ENCODE peak calls at places on chromosomes 5 and 9, in five cellular contexts. X is hypothalamus, P is uterus, M is NCI-H524 treated with DMSO at 0.1 percent for 48 hours, I is GM23248. K is an unnamed sample.

GRCh38 chr5:149561848-149562247 is 10.6 kb upstream of the CSNK1A1 start:
- DNase-seq in I (peak; percentile 96), M (no peak), X (no peak), P (no peak), K (no peak)

GRCh38 chr5:41286165-41286564 is 72.8 kb upstream of the C6 start:
- DNase-seq in I (no peak), P (no peak), M (no peak), X (no peak), K (no peak)

GRCh38 chr5:159410480-159410879 is 80.2 kb upstream of the IL12B start:
- DNase-seq in X (no peak), P (no peak), M (no peak), I (no peak), K (no peak)

GRCh38 chr5:145110826-145111225 is 724.3 kb downstream of the PRELID2 start:
- DNase-seq in M (no peak), P (no peak), I (no peak), X (no peak), K (no peak)

GRCh38 chr5:172044631-172045314 is 38.3 kb upstream of the FBXW11 start:
- DNase-seq in X (no peak), M (no peak), P (no peak), I (no peak), K (no peak)

GRCh38 chr5:136249678-136250266 is 56.8 kb upstream of the SMIM32 start:
- DNase-seq in P (peak; percentile 20), I (peak; percentile 81), M (peak; percentile 35), X (no peak), K (peak; percentile 17)

GRCh38 chr5:58940446-58940845 is 357.6 kb downstream of the RAB3C start:
- DNase-seq in P (no peak), M (no peak), X (no peak), I (no peak), K (no peak)

GRCh38 chr5:140221697-140222223 is 46.8 kb downstream of the CYSTM1 start:
- DNase-seq in I (peak; percentile 93), P (no peak), M (no peak), X (no peak), K (no peak)

GRCh38 chr9:87112656-87113055 is 165.3 kb upstream of the GAS1 start:
- DNase-seq in I (peak; percentile 73), X (no peak), M (no peak), P (no peak), K (no peak)

GRCh38 chr9:88173378-88173999 is 35.2 kb upstream of the SPATA31C2 start:
- DNase-seq in M (peak; percentile 8), P (no peak), I (peak; percentile 77), X (no peak), K (peak; percentile 19)

GRCh38 chr9:27712826-27713225 is 139.5 kb upstream of the C9orf72 start:
- DNase-seq in M (no peak), X (no peak), P (no peak), I (no peak), K (no peak)